ENCODE peak calls at places on chromosome 13, in eight cellular contexts. V is NCI-H1930, D is AG04450, B is HTR-8/SVneo, H is kidney tubule cell, T is neural crest cell, K is COR-L47, X is A673. W is an unnamed sample.

GRCh38 chr13:46317120-46317519 is 69.9 kb downstream of the RUBCNL start:
- DNase-seq in V (no peak), D (no peak), B (no peak), H (no peak), T (no peak), K (no peak), X (peak; percentile 65), W (no peak)

GRCh38 chr13:73340069-73340468 is 281.3 kb downstream of the KLF5 start:
- DNase-seq in V (no peak), D (no peak), B (no peak), H (no peak), T (no peak), K (no peak), X (no peak), W (no peak)

GRCh38 chr13:110756268-110756667 is 42.8 kb downstream of the ING1 start:
- DNase-seq in V (no peak), D (peak; percentile 57), B (peak; percentile 33), H (no peak), T (no peak), K (no peak), X (no peak), W (no peak)

GRCh38 chr13:21043898-21044297 is 17.5 kb downstream of the LATS2 start:
- DNase-seq in V (no peak), D (peak; percentile 89), B (no peak), H (no peak), T (no peak), K (no peak), X (peak; percentile 70), W (no peak)

GRCh38 chr13:38042771-38043170 is 173.2 kb upstream of the TRPC4 start:
- DNase-seq in V (no peak), D (no peak), B (no peak), H (no peak), T (no peak), K (no peak), X (peak; percentile 55), W (no peak)

GRCh38 chr13:35157143-35157755 is 215.2 kb downstream of the NBEA start:
- DNase-seq in V (peak; percentile 17), D (peak; percentile 16), B (peak; percentile 22), H (peak; percentile 61), T (peak; percentile 39), K (peak; percentile 54), X (peak; percentile 69), W (no peak)

GRCh38 chr13:33870046-33870668 is 52.2 kb downstream of the RFC3 start:
- DNase-seq in V (no peak), D (no peak), B (no peak), H (no peak), T (no peak), K (peak; percentile 82), X (no peak), W (no peak)

GRCh38 chr13:113669871-113670341 is 2.9 kb downstream of the GRK1 start:
- DNase-seq in V (no peak), D (no peak), B (no peak), H (no peak), T (no peak), K (no peak), X (no peak), W (no peak)

GRCh38 chr13:100512422-100512821 is 76.2 kb downstream of the GGACT start:
- DNase-seq in V (no peak), D (no peak), B (peak; percentile 4), H (peak; percentile 68), T (no peak), K (no peak), X (no peak), W (no peak)

GRCh38 chr13:113299951-113300350 is 2.9 kb downstream of the LAMP1 start:
- DNase-seq in V (no peak), D (no peak), B (no peak), H (peak; percentile 60), T (no peak), K (no peak), X (no peak), W (no peak)

GRCh38 chr13:51364404-51365008 is 25.0 kb downstream of the SERPINE3 start:
- DNase-seq in V (no peak), D (peak; percentile 13), B (no peak), H (peak; percentile 65), T (no peak), K (no peak), X (peak; percentile 11), W (peak; percentile 14)

GRCh38 chr13:99040536-99041141 is 62.8 kb upstream of the DOCK9 start:
- DNase-seq in V (no peak), D (no peak), B (no peak), H (no peak), T (no peak), K (peak; percentile 33), X (no peak), W (no peak)

GRCh38 chr13:26967119-26968038 is 204.2 kb downstream of the USP12 start:
- DNase-seq in V (no peak), D (peak; percentile 24), B (no peak), H (no peak), T (no peak), K (no peak), X (no peak), W (no peak)

GRCh38 chr13:111117289-111117688 is 2.2 kb downstream of the ARHGEF7 start:
- DNase-seq in V (no peak), D (no peak), B (no peak), H (no peak), T (no peak), K (no peak), X (no peak), W (no peak)

GRCh38 chr13:101979825-101980224 is 422.0 kb downstream of the FGF14 start:
- DNase-seq in V (no peak), D (no peak), B (no peak), H (no peak), T (no peak), K (peak; percentile 29), X (peak; percentile 56), W (no peak)

GRCh38 chr13:90868321-90868920 is 479.1 kb upstream of the MIR17HG start:
- DNase-seq in V (no peak), D (no peak), B (peak; percentile 1), H (peak; percentile 18), T (peak; percentile 41), K (peak; percentile 7), X (peak; percentile 41), W (no peak)

W was measured in HS-27A.